ENCODE peak calls at places on chromosomes 1 and 21, in nine cellular contexts. V, X, Y, Q, D, Z, C, O and G are unnamed samples.

GRCh38 chr1:80248886-80249285 is 1242.4 kb upstream of the ADGRL4 start:
- DNase-seq in V (no peak), X (peak; percentile 3), Y (no peak), Q (no peak), D (peak; percentile 31), Z (no peak), C (no peak), O (no peak), G (no peak)

GRCh38 chr1:40640314-40641076 is 25.0 kb downstream of the RIMS3 start:
- DNase-seq in V (no peak), X (no peak), Y (no peak), Q (no peak), D (no peak), Z (no peak), C (no peak), O (no peak), G (no peak)

GRCh38 chr1:87942165-87942564 is 613.5 kb downstream of the LMO4 start:
- DNase-seq in V (no peak), X (peak; percentile 75), Y (no peak), Q (no peak), D (no peak), Z (peak; percentile 60), C (no peak), O (no peak), G (no peak)

GRCh38 chr1:109395602-109396512 is 1.9 kb downstream of the SORT1 start:
- DNase-seq in V (no peak), X (peak; percentile 37), Y (peak; percentile 27), Q (peak; percentile 80), D (peak; percentile 8), Z (no peak), C (peak; percentile 41), O (no peak), G (no peak)

GRCh38 chr1:88276158-88276557 is 407.9 kb upstream of the PKN2 start:
- DNase-seq in V (no peak), X (peak; percentile 57), Y (no peak), Q (no peak), D (peak; percentile 79), Z (no peak), C (no peak), O (no peak), G (no peak)

GRCh38 chr1:9591669-9592509 is 3.2 kb downstream of the TMEM201 start:
- DNase-seq in V (no peak), X (no peak), Y (no peak), Q (peak; percentile 27), D (no peak), Z (no peak), C (no peak), O (peak; percentile 74), G (no peak)

GRCh38 chr1:90725341-90725960 is 8.3 kb upstream of the BARHL2 start:
- DNase-seq in V (no peak), X (peak; percentile 39), Y (peak; percentile 74), Q (peak; percentile 55), D (peak; percentile 12), Z (no peak), C (no peak), O (peak; percentile 57), G (no peak)

GRCh38 chr1:89633103-89633744 is at the start of gene LRRC8C:
- DNase-seq in V (peak; percentile 10), X (peak; percentile 73), Y (peak; percentile 76), Q (peak; percentile 62), D (peak; percentile 53), Z (peak; percentile 57), C (peak; percentile 78), O (peak; percentile 84), G (peak; percentile 69)

GRCh38 chr1:87718241-87718950 is 389.7 kb downstream of the LMO4 start:
- DNase-seq in V (no peak), X (no peak), Y (no peak), Q (no peak), D (peak; percentile 38), Z (peak; percentile 49), C (no peak), O (no peak), G (no peak)

GRCh38 chr1:100353073-100353801 is 931 bp downstream of the CDC14A start:
- DNase-seq in V (no peak), X (peak; percentile 52), Y (peak; percentile 83), Q (peak; percentile 80), D (no peak), Z (peak; percentile 60), C (peak; percentile 59), O (peak; percentile 54), G (peak; percentile 14)

GRCh38 chr1:77545970-77546369 is 136.5 kb downstream of the ZZZ3 start:
- DNase-seq in V (no peak), X (peak; percentile 69), Y (no peak), Q (no peak), D (no peak), Z (no peak), C (no peak), O (no peak), G (no peak)

GRCh38 chr1:58816747-58817221 is 32.9 kb upstream of the JUN start:
- DNase-seq in V (no peak), X (peak; percentile 36), Y (no peak), Q (no peak), D (peak; percentile 33), Z (no peak), C (no peak), O (no peak), G (no peak)

GRCh38 chr1:210132582-210132981 is 100.0 kb upstream of the SERTAD4 start:
- DNase-seq in V (no peak), X (peak; percentile 57), Y (peak; percentile 66), Q (peak; percentile 72), D (peak; percentile 61), Z (peak; percentile 59), C (peak; percentile 3), O (no peak), G (peak; percentile 43)

GRCh38 chr1:14487671-14488070 is 110.8 kb upstream of the KAZN start:
- DNase-seq in V (no peak), X (peak; percentile 40), Y (no peak), Q (no peak), D (peak; percentile 38), Z (no peak), C (no peak), O (no peak), G (no peak)

GRCh38 chr1:160907976-160908375 is 23.0 kb upstream of the ITLN1 start:
- DNase-seq in V (no peak), X (no peak), Y (no peak), Q (no peak), D (no peak), Z (no peak), C (no peak), O (no peak), G (no peak)

GRCh38 chr1:187922255-187922654 is 1093.5 kb downstream of the PLA2G4A start:
- DNase-seq in V (no peak), X (no peak), Y (no peak), Q (no peak), D (no peak), Z (no peak), C (no peak), O (no peak), G (no peak)
- TF ChIP-seq EZH2phosphoT487 in V (no peak), X (no peak), Y (no peak), Q (no peak), D (no peak), Z (no peak), C (no peak), O (no peak), G (no peak)

DNA sequence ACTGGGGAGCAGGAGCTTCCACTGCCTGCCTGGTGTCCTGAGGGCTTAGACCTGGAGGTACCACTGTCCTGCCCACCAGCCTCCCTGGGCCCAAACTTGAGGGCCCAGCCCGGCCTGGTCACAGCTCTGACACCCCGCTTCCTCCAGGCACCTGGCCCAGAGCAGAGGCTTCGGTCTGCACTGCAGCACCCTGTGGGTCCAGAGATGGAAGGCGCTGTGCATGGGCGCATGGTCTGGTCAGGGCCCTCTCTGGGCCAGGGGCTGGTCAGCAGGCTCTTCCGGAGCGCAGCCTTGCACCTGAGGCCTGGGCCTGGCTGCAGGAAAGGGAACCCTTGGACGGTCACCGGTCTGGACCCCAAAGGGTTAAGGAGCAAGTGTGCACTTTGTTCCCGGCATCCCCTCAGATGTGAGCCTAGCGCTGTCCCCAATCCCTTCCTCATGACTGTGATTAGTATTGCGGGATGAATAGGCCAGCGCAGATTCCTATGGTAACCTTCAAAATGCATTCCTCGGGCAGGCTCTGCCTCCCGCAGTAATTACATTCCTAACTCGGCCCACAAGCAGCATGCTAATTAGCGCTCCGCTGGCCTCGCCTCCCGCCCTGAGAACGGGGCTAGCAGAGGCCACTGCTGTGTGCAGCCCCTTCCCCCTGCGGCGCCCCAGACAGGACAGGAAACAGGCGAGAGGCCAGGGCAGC is 36.3 kb downstream of the PRDM16 start:
- DNase-seq in V (no peak), X (peak; percentile 17), Y (peak; percentile 98), Q (peak; percentile 94), D (no peak), Z (peak; percentile 75), C (no peak), O (no peak), G (no peak)
- TF ChIP-seq EZH2phosphoT487 in V (no peak), X (no peak), Y (no peak), Q (no peak), D (no peak), Z (no peak), C (no peak), O (no peak), G (no peak)

GRCh38 chr1:47213230-47213676 is 18.8 kb downstream of the TAL1 start:
- DNase-seq in V (no peak), X (no peak), Y (no peak), Q (no peak), D (no peak), Z (no peak), C (no peak), O (no peak), G (no peak)

GRCh38 chr1:47214554-47214953 is 17.5 kb downstream of the TAL1 start:
- DNase-seq in V (no peak), X (no peak), Y (no peak), Q (no peak), D (no peak), Z (no peak), C (no peak), O (no peak), G (no peak)

GRCh38 chr1:47219001-47219400 is 13.0 kb downstream of the TAL1 start:
- DNase-seq in V (no peak), X (no peak), Y (no peak), Q (no peak), D (no peak), Z (no peak), C (no peak), O (no peak), G (no peak)

GRCh38 chr1:47215713-47216112 is 16.3 kb downstream of the TAL1 start:
- DNase-seq in V (no peak), X (no peak), Y (no peak), Q (no peak), D (no peak), Z (no peak), C (no peak), O (no peak), G (no peak)

GRCh38 chr1:47216278-47217059 is 15.6 kb downstream of the TAL1 start:
- DNase-seq in V (no peak), X (no peak), Y (no peak), Q (no peak), D (no peak), Z (no peak), C (no peak), O (no peak), G (no peak)
- TF ChIP-seq EZH2phosphoT487 in V (no peak), X (no peak), Y (no peak), Q (no peak), D (no peak), Z (no peak), C (no peak), O (no peak), G (no peak)

DNA sequence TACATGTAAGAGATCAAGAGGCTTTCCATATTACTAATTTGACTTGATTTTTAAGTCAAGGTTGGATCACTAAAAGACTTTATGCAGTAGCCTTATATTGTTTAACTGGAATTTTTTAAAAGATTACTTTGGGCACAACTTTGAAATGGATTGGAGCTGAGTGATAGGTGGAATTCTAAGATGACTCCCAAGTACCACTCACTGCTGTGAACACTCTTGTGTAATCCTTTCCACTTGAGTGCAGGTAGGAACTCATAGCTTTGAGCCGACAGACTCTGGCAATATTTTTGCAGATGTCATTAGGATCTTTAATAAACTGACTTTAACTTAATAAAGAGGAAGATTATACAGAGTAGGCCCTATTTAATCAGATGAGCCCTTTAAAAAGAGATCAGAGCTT is 831.1 kb upstream of the NCAM2 start:
- DNase-seq in V (no peak), X (no peak), Y (no peak), Q (no peak), D (no peak), Z (no peak), C (no peak), O (no peak), G (no peak)
- TF ChIP-seq EZH2phosphoT487 in V (no peak), X (no peak), Y (no peak), Q (no peak), D (no peak), Z (no peak), C (no peak), O (no peak), G (no peak)